ENCODE peak calls at places on chromosomes 12 and 14, in nine cellular contexts. One of them, this sample, is unnamed.

GRCh38 chr14:80211143-80212024 is at the start of gene DIO2:
- DNase-seq in LoVo: no peak
- DNase-seq in occipital lobe: peak
- DNase-seq in dermis microvascular lymphatic vessel endothelial cell: peak
- DNase-seq in heart right ventricle: peak
- DNase-seq in T-helper 1 cell: no peak
- DNase-seq in OCI-LY7: no peak
- DNase-seq in mesenchymal stem cell: no peak
- DNase-seq in Calu3: no peak
- DNase-seq in this sample: peak

GRCh38 chr12:113149361-113150150 is at the start of gene CFAP73:
- DNase-seq in LoVo: peak
- DNase-seq in occipital lobe: peak
- DNase-seq in dermis microvascular lymphatic vessel endothelial cell: peak
- DNase-seq in heart right ventricle: peak
- DNase-seq in T-helper 1 cell: no peak
- DNase-seq in OCI-LY7: no peak
- DNase-seq in mesenchymal stem cell: peak
- DNase-seq in Calu3: peak
- DNase-seq in this sample: peak

GRCh38 chr14:101858791-101859537 is 97.5 kb downstream of the PPP2R5C start:
- DNase-seq in LoVo: no peak
- DNase-seq in occipital lobe: no peak
- DNase-seq in dermis microvascular lymphatic vessel endothelial cell: no peak
- DNase-seq in heart right ventricle: no peak
- DNase-seq in T-helper 1 cell: no peak
- DNase-seq in OCI-LY7: no peak
- DNase-seq in mesenchymal stem cell: no peak
- DNase-seq in Calu3: no peak
- DNase-seq in this sample: no peak

GRCh38 chr12:93880853-93881522 is 203.8 kb downstream of the CRADD start:
- DNase-seq in LoVo: no peak
- DNase-seq in occipital lobe: no peak
- DNase-seq in dermis microvascular lymphatic vessel endothelial cell: no peak
- DNase-seq in heart right ventricle: no peak
- DNase-seq in T-helper 1 cell: no peak
- DNase-seq in OCI-LY7: no peak
- DNase-seq in mesenchymal stem cell: no peak
- DNase-seq in Calu3: no peak
- DNase-seq in this sample: no peak

GRCh38 chr12:89962648-89963047 is 254.0 kb upstream of the ATP2B1 start:
- DNase-seq in LoVo: peak
- DNase-seq in occipital lobe: no peak
- DNase-seq in dermis microvascular lymphatic vessel endothelial cell: peak
- DNase-seq in heart right ventricle: no peak
- DNase-seq in T-helper 1 cell: no peak
- DNase-seq in OCI-LY7: peak
- DNase-seq in mesenchymal stem cell: no peak
- DNase-seq in Calu3: peak
- DNase-seq in this sample: no peak

GRCh38 chr14:98964171-98964570 is 307.8 kb downstream of the BCL11B start:
- DNase-seq in LoVo: no peak
- DNase-seq in occipital lobe: no peak
- DNase-seq in dermis microvascular lymphatic vessel endothelial cell: no peak
- DNase-seq in heart right ventricle: no peak
- DNase-seq in T-helper 1 cell: no peak
- DNase-seq in OCI-LY7: no peak
- DNase-seq in mesenchymal stem cell: no peak
- DNase-seq in Calu3: no peak
- DNase-seq in this sample: no peak

GRCh38 chr12:72268386-72268785 is 3.8 kb upstream of the TRHDE start:
- DNase-seq in LoVo: no peak
- DNase-seq in occipital lobe: no peak
- DNase-seq in dermis microvascular lymphatic vessel endothelial cell: no peak
- DNase-seq in heart right ventricle: no peak
- DNase-seq in T-helper 1 cell: no peak
- DNase-seq in OCI-LY7: no peak
- DNase-seq in mesenchymal stem cell: no peak
- DNase-seq in Calu3: no peak
- DNase-seq in this sample: no peak

GRCh38 chr12:50240792-50241114 is 42.6 kb downstream of the LIMA1 start:
- DNase-seq in LoVo: no peak
- DNase-seq in occipital lobe: no peak
- DNase-seq in dermis microvascular lymphatic vessel endothelial cell: no peak
- DNase-seq in heart right ventricle: no peak
- DNase-seq in T-helper 1 cell: no peak
- DNase-seq in OCI-LY7: no peak
- DNase-seq in mesenchymal stem cell: peak
- DNase-seq in Calu3: no peak
- DNase-seq in this sample: no peak

GRCh38 chr14:54839681-54840080 is 62.9 kb downstream of the GCH1 start:
- DNase-seq in LoVo: no peak
- DNase-seq in occipital lobe: no peak
- DNase-seq in dermis microvascular lymphatic vessel endothelial cell: no peak
- DNase-seq in heart right ventricle: no peak
- DNase-seq in T-helper 1 cell: no peak
- DNase-seq in OCI-LY7: no peak
- DNase-seq in mesenchymal stem cell: no peak
- DNase-seq in Calu3: peak
- DNase-seq in this sample: no peak